ENCODE peak calls at places on chromosomes 6 and 20, in eight cellular contexts. O, D, F, C, Q, P, H and S are unnamed samples.

GRCh38 chr6:80161438-80161837 is 55.0 kb downstream of the BCKDHB start:
- DNase-seq in O (no peak), D (no peak), F (no peak), C (no peak), Q (no peak), P (no peak), H (no peak), S (no peak)

GRCh38 chr6:13733178-13733851 is 21.7 kb upstream of the RANBP9 start:
- DNase-seq in O (no peak), D (no peak), F (no peak), C (peak), Q (peak), P (no peak), H (no peak), S (peak)

GRCh38 chr6:21653323-21653722 is 59.8 kb downstream of the SOX4 start:
- DNase-seq in O (no peak), D (no peak), F (no peak), C (no peak), Q (no peak), P (no peak), H (no peak), S (no peak)

GRCh38 chr6:80676386-80676785 is 569.9 kb downstream of the BCKDHB start:
- DNase-seq in O (no peak), D (no peak), F (no peak), C (no peak), Q (no peak), P (no peak), H (no peak), S (no peak)

GRCh38 chr6:140078552-140079126 is 704.2 kb upstream of the CITED2 start:
- DNase-seq in O (no peak), D (no peak), F (no peak), C (no peak), Q (peak), P (no peak), H (no peak), S (no peak)

GRCh38 chr20:16904751-16905150 is 156.6 kb downstream of the OTOR start:
- DNase-seq in O (no peak), D (no peak), F (no peak), C (no peak), Q (no peak), P (no peak), H (no peak), S (no peak)

GRCh38 chr6:106253731-106254130 is 71.8 kb downstream of the ATG5 start:
- DNase-seq in O (no peak), D (no peak), F (no peak), C (no peak), Q (no peak), P (no peak), H (no peak), S (no peak)

GRCh38 chr6:63295553-63295952 is 24.2 kb downstream of the LGSN start:
- DNase-seq in O (no peak), D (no peak), F (no peak), C (no peak), Q (no peak), P (no peak), H (no peak), S (no peak)

GRCh38 chr6:34531580-34532201 is 24.4 kb downstream of the SPDEF start:
- DNase-seq in O (no peak), D (no peak), F (peak), C (no peak), Q (peak), P (no peak), H (no peak), S (no peak)

GRCh38 chr20:35660122-35660937 is 4.4 kb downstream of the CPNE1 start:
- DNase-seq in O (no peak), D (no peak), F (peak), C (no peak), Q (no peak), P (no peak), H (no peak), S (no peak)

GRCh38 chr6:156421933-156422332 is 355.2 kb upstream of the ARID1B start:
- DNase-seq in O (no peak), D (no peak), F (no peak), C (no peak), Q (no peak), P (no peak), H (no peak), S (no peak)

GRCh38 chr6:129795261-129795660 is 65.9 kb downstream of the TMEM244 start:
- DNase-seq in O (no peak), D (no peak), F (no peak), C (no peak), Q (no peak), P (no peak), H (no peak), S (no peak)

GRCh38 chr6:27096834-27097511 is 150.5 kb upstream of the PRSS16 start:
- DNase-seq in O (no peak), D (peak), F (peak), C (peak), Q (peak), P (no peak), H (no peak), S (peak)

GRCh38 chr6:154606457-154606856 is 96.0 kb upstream of the CNKSR3 start:
- DNase-seq in O (peak), D (no peak), F (peak), C (no peak), Q (no peak), P (peak), H (peak), S (no peak)

GRCh38 chr6:125945378-125946141 is 11.0 kb upstream of the HINT3 start:
- DNase-seq in O (no peak), D (no peak), F (no peak), C (no peak), Q (no peak), P (no peak), H (no peak), S (no peak)

GRCh38 chr6:15530411-15530810 is 132.4 kb downstream of the DTNBP1 start:
- DNase-seq in O (no peak), D (no peak), F (no peak), C (no peak), Q (no peak), P (no peak), H (no peak), S (no peak)

GRCh38 chr6:514396-514973 is 122.9 kb downstream of the IRF4 start:
- DNase-seq in O (no peak), D (peak), F (no peak), C (no peak), Q (no peak), P (no peak), H (no peak), S (no peak)

GRCh38 chr6:117079946-117080345 is 185.4 kb upstream of the VGLL2 start:
- DNase-seq in O (no peak), D (no peak), F (no peak), C (no peak), Q (no peak), P (no peak), H (no peak), S (no peak)

GRCh38 chr6:128491643-128492206 is 28.7 kb downstream of the PTPRK start:
- DNase-seq in O (no peak), D (no peak), F (no peak), C (no peak), Q (no peak), P (no peak), H (no peak), S (no peak)

GRCh38 chr6:169799474-169799926 is 48.1 kb downstream of the ERMARD start:
- DNase-seq in O (no peak), D (no peak), F (no peak), C (no peak), Q (no peak), P (no peak), H (no peak), S (no peak)

GRCh38 chr6:120805267-120805666 is 529.0 kb downstream of the TBC1D32 start:
- DNase-seq in O (no peak), D (no peak), F (no peak), C (no peak), Q (no peak), P (no peak), H (no peak), S (no peak)

GRCh38 chr20:25081065-25081729 is 744 bp downstream of the VSX1 start:
- DNase-seq in O (no peak), D (peak), F (no peak), C (no peak), Q (no peak), P (peak), H (peak), S (no peak)

GRCh38 chr6:154683756-154684523 is 49.3 kb upstream of the SCAF8 start:
- DNase-seq in O (no peak), D (no peak), F (no peak), C (no peak), Q (peak), P (no peak), H (no peak), S (no peak)

GRCh38 chr6:133945158-133945557 is 7.9 kb upstream of the TBPL1 start:
- DNase-seq in O (no peak), D (no peak), F (no peak), C (no peak), Q (no peak), P (no peak), H (no peak), S (no peak)

GRCh38 chr6:139159016-139159415 is 24.1 kb downstream of the HECA start:
- DNase-seq in O (no peak), D (no peak), F (no peak), C (no peak), Q (no peak), P (no peak), H (no peak), S (no peak)

GRCh38 chr6:157460182-157460999 is 79.4 kb downstream of the ZDHHC14 start:
- DNase-seq in O (no peak), D (no peak), F (no peak), C (no peak), Q (no peak), P (no peak), H (no peak), S (no peak)

GRCh38 chr20:21505810-21506530 is 7.9 kb downstream of the NKX2-2 start:
- DNase-seq in O (peak), D (peak), F (peak), C (peak), Q (no peak), P (peak), H (peak), S (no peak)

GRCh38 chr6:94623586-94623985 is 953.7 kb upstream of the MANEA start:
- DNase-seq in O (no peak), D (no peak), F (no peak), C (no peak), Q (no peak), P (no peak), H (no peak), S (no peak)

GRCh38 chr6:94893327-94893726 is 684.0 kb upstream of the MANEA start:
- DNase-seq in O (no peak), D (no peak), F (no peak), C (no peak), Q (no peak), P (no peak), H (no peak), S (no peak)

GRCh38 chr6:37709250-37709931 is 11.7 kb upstream of the MDGA1 start:
- DNase-seq in O (no peak), D (no peak), F (no peak), C (no peak), Q (no peak), P (no peak), H (no peak), S (no peak)

GRCh38 chr6:6686748-6687601 is 98.5 kb downstream of the LY86 start:
- DNase-seq in O (no peak), D (peak), F (no peak), C (peak), Q (no peak), P (no peak), H (no peak), S (peak)